ENCODE peak calls at places on chromosomes 4 and X, in nine cellular contexts. F, Q, G, X, M, C, S, R and V are unnamed samples.

GRCh38 chr4:122836941-122837340 is 10.3 kb downstream of the FGF2 start:
- DNase-seq in X (peak; percentile 50), R (no peak), Q (no peak), G (peak; percentile 35), F (peak; percentile 39), M (no peak), C (no peak), S (no peak), V (no peak)

GRCh38 chr4:116926631-116927295 is 158.6 kb downstream of the TRAM1L1 start:
- DNase-seq in F (no peak), X (no peak), R (peak; percentile 46), C (no peak), Q (no peak), M (no peak), S (no peak), G (no peak), V (peak; percentile 6)

GRCh38 chrX:118977424-118977823 is 3.0 kb downstream of the LONRF3 start:
- DNase-seq in Q (no peak), F (no peak), C (no peak), R (no peak), G (no peak), M (no peak), X (no peak), S (no peak), V (no peak)

GRCh38 chr4:2390780-2391490 is 27.5 kb downstream of the ZFYVE28 start:
- DNase-seq in M (no peak), Q (no peak), C (no peak), R (no peak), F (no peak), S (no peak), G (no peak), X (no peak), V (no peak)

GRCh38 chr4:108852691-108853090 is 89.8 kb upstream of the ETNPPL start:
- DNase-seq in S (no peak), X (no peak), C (no peak), Q (no peak), F (no peak), R (no peak), M (no peak), G (no peak), V (no peak)

GRCh38 chr4:77443941-77444340 is 161.7 kb upstream of the CXCL13 start:
- DNase-seq in F (no peak), M (no peak), Q (no peak), C (no peak), X (no peak), S (no peak), G (peak; percentile 69), R (no peak), V (no peak)

GRCh38 chr4:139300431-139301142 is 718 bp upstream of the NAA15 start:
- DNase-seq in G (peak; percentile 59), Q (no peak), S (peak; percentile 13), R (no peak), C (peak; percentile 13), M (no peak), X (peak; percentile 70), F (peak; percentile 60), V (no peak)

GRCh38 chrX:55109304-55109703 is 20.5 kb downstream of the PAGE2 start:
- DNase-seq in X (peak; percentile 0), Q (no peak), G (no peak), F (no peak), M (no peak), C (no peak), R (no peak), S (no peak), V (no peak)

GRCh38 chrX:39854772-39855747 is 242.7 kb downstream of the BCOR start:
- DNase-seq in C (no peak), M (peak; percentile 70), Q (no peak), R (no peak), X (no peak), S (peak; percentile 77), F (no peak), G (no peak), V (no peak)

GRCh38 chrX:12901486-12901885 is 4.9 kb upstream of the TLR8 start:
- DNase-seq in X (peak; percentile 46), R (peak; percentile 37), G (peak; percentile 62), C (peak; percentile 59), S (peak; percentile 62), M (peak; percentile 39), Q (peak; percentile 25), F (peak; percentile 28), V (peak; percentile 8)

GRCh38 chr4:7842384-7843279 is 97.0 kb downstream of the AFAP1 start:
- DNase-seq in C (no peak), G (peak; percentile 99), X (peak; percentile 99), M (no peak), S (no peak), R (no peak), Q (peak; percentile 65), F (peak; percentile 99), V (no peak)

GRCh38 chr4:1746265-1746691 is 25.0 kb downstream of the TACC3 start:
- DNase-seq in C (peak; percentile 98), M (peak; percentile 64), F (peak; percentile 71), G (peak; percentile 72), X (peak; percentile 67), Q (peak; percentile 55), R (peak; percentile 81), S (peak; percentile 65), V (peak; percentile 75)

GRCh38 chrX:74523870-74524735 is 90.3 kb downstream of the RLIM start:
- DNase-seq in M (no peak), X (no peak), G (no peak), R (no peak), F (peak; percentile 13), S (no peak), C (no peak), Q (no peak), V (no peak)

GRCh38 chr4:159983080-159983479 is 880.2 kb downstream of the RAPGEF2 start:
- DNase-seq in X (no peak), C (no peak), Q (no peak), F (peak; percentile 3), S (no peak), M (no peak), R (no peak), G (no peak), V (no peak)

GRCh38 chr4:174120446-174121142 is 162.9 kb downstream of the FBXO8 start:
- DNase-seq in C (peak; percentile 56), R (peak; percentile 50), G (peak; percentile 91), S (no peak), M (no peak), F (peak; percentile 51), X (peak; percentile 62), Q (peak; percentile 53), V (peak; percentile 37)

GRCh38 chrX:154458954-154459829 is 1.1 kb downstream of the PLXNA3 start:
- DNase-seq in S (no peak), M (no peak), Q (no peak), R (no peak), C (no peak), X (peak; percentile 34), F (no peak), G (no peak), V (peak; percentile 42)

GRCh38 chrX:102651968-102652744 is 873 bp downstream of the GPRASP1 start:
- DNase-seq in Q (peak; percentile 46), S (peak; percentile 48), G (peak; percentile 56), C (peak; percentile 19), R (peak; percentile 75), X (peak; percentile 48), M (peak; percentile 29), F (no peak), V (peak; percentile 52)

GRCh38 chr4:152114562-152114961 is 353.8 kb upstream of the GATB start:
- DNase-seq in S (no peak), Q (no peak), X (no peak), M (no peak), R (peak; percentile 44), C (no peak), G (no peak), F (no peak), V (peak; percentile 42)

GRCh38 chr4:13546855-13547562 is 2.7 kb upstream of the NKX3-2 start:
- DNase-seq in X (no peak), M (no peak), F (no peak), S (no peak), Q (no peak), R (no peak), G (no peak), C (peak; percentile 68), V (no peak)

GRCh38 chr4:55312491-55313101 is 33.4 kb upstream of the SRD5A3 start:
- DNase-seq in S (peak; percentile 6), M (peak; percentile 2), G (peak; percentile 81), R (peak; percentile 34), Q (peak; percentile 52), X (peak; percentile 53), F (peak; percentile 16), C (peak; percentile 5), V (no peak)

GRCh38 chr4:4668355-4669210 is 126.7 kb upstream of the STX18 start:
- DNase-seq in F (no peak), G (no peak), M (no peak), C (no peak), X (no peak), S (no peak), Q (no peak), R (no peak), V (no peak)

GRCh38 chr4:60729194-60729593 is 470.9 kb upstream of the ADGRL3 start:
- DNase-seq in X (peak; percentile 52), C (no peak), Q (no peak), R (no peak), G (peak; percentile 12), S (no peak), F (no peak), M (no peak), V (no peak)

GRCh38 chr4:37597019-37597418 is 89.2 kb downstream of the RELL1 start:
- DNase-seq in F (no peak), X (no peak), Q (no peak), S (no peak), G (no peak), M (no peak), C (no peak), R (no peak), V (no peak)

GRCh38 chrX:15507005-15507404 is 6.4 kb downstream of the BMX start:
- DNase-seq in C (no peak), Q (no peak), F (no peak), R (no peak), S (no peak), M (no peak), X (no peak), G (no peak), V (no peak)

GRCh38 chr4:141022221-141022760 is 111.0 kb downstream of the RNF150 start:
- DNase-seq in Q (no peak), X (no peak), M (no peak), F (no peak), R (no peak), C (no peak), S (no peak), G (no peak), V (no peak)